ENCODE peak calls at places on chromosomes 11 and 22, in six cellular contexts. One of them, this sample, is unnamed.

GRCh38 chr11:10483174-10483573 is 28.1 kb downstream of the AMPD3 start:
- DNase-seq in body of pancreas: no peak
- DNase-seq in lower lobe of right lung: no peak
- DNase-seq in testis: no peak
- DNase-seq in tibial nerve: no peak
- DNase-seq in A549: no peak
- DNase-seq in this sample: no peak

GRCh38 chr11:2664331-2664730 is 35.5 kb downstream of the KCNQ1OT1 start:
- DNase-seq in body of pancreas: peak; percentile 3
- DNase-seq in lower lobe of right lung: no peak
- DNase-seq in testis: no peak
- DNase-seq in tibial nerve: no peak
- DNase-seq in A549: no peak
- DNase-seq in this sample: no peak

GRCh38 chr11:10580625-10581024 is 12.2 kb upstream of the LYVE1 start:
- DNase-seq in body of pancreas: no peak
- DNase-seq in lower lobe of right lung: no peak
- DNase-seq in testis: no peak
- DNase-seq in tibial nerve: no peak
- DNase-seq in A549: no peak
- DNase-seq in this sample: no peak

GRCh38 chr22:46649176-46650077 is 29.2 kb downstream of the GRAMD4 start:
- DNase-seq in body of pancreas: no peak
- DNase-seq in lower lobe of right lung: no peak
- DNase-seq in testis: no peak
- DNase-seq in tibial nerve: no peak
- DNase-seq in A549: peak; percentile 93
- DNase-seq in this sample: no peak

GRCh38 chr11:10701982-10702381 is 8.4 kb upstream of the IRAG1 start:
- DNase-seq in body of pancreas: no peak
- DNase-seq in lower lobe of right lung: no peak
- DNase-seq in testis: no peak
- DNase-seq in tibial nerve: no peak
- DNase-seq in A549: no peak
- DNase-seq in this sample: no peak

GRCh38 chr11:106998644-106999043 is 19.6 kb downstream of the GUCY1A2 start:
- DNase-seq in body of pancreas: no peak
- DNase-seq in lower lobe of right lung: no peak
- DNase-seq in testis: no peak
- DNase-seq in tibial nerve: no peak
- DNase-seq in A549: no peak
- DNase-seq in this sample: no peak

GRCh38 chr11:68127791-68128681 is 6.8 kb upstream of the CHKA start:
- DNase-seq in body of pancreas: peak; percentile 93
- DNase-seq in lower lobe of right lung: peak; percentile 83
- DNase-seq in testis: peak; percentile 77
- DNase-seq in tibial nerve: no peak
- DNase-seq in A549: no peak
- DNase-seq in this sample: no peak

GRCh38 chr11:72141066-72141465 is 5.5 kb downstream of the FOLR3 start:
- DNase-seq in body of pancreas: no peak
- DNase-seq in lower lobe of right lung: no peak
- DNase-seq in testis: no peak
- DNase-seq in tibial nerve: no peak
- DNase-seq in A549: peak; percentile 31
- DNase-seq in this sample: no peak

GRCh38 chr11:43989162-43989961 is 46.9 kb downstream of the C11orf96 start:
- DNase-seq in body of pancreas: peak; percentile 35
- DNase-seq in lower lobe of right lung: no peak
- DNase-seq in testis: peak; percentile 82
- DNase-seq in tibial nerve: peak; percentile 48
- DNase-seq in A549: no peak
- DNase-seq in this sample: no peak

GRCh38 chr11:126348806-126349582 is 6.5 kb upstream of the ST3GAL4 start:
- DNase-seq in body of pancreas: no peak
- DNase-seq in lower lobe of right lung: no peak
- DNase-seq in testis: no peak
- DNase-seq in tibial nerve: no peak
- DNase-seq in A549: no peak
- DNase-seq in this sample: no peak

GRCh38 chr11:110716361-110716760 is 4.1 kb upstream of the ARHGAP20 start:
- DNase-seq in body of pancreas: no peak
- DNase-seq in lower lobe of right lung: no peak
- DNase-seq in testis: no peak
- DNase-seq in tibial nerve: no peak
- DNase-seq in A549: no peak
- DNase-seq in this sample: no peak

GRCh38 chr11:125514336-125515101 is 18.5 kb upstream of the FEZ1 start:
- DNase-seq in body of pancreas: no peak
- DNase-seq in lower lobe of right lung: no peak
- DNase-seq in testis: no peak
- DNase-seq in tibial nerve: peak; percentile 29
- DNase-seq in A549: no peak
- DNase-seq in this sample: peak; percentile 67

GRCh38 chr22:37563153-37564081 is 3.1 kb downstream of the CDC42EP1 start:
- DNase-seq in body of pancreas: peak; percentile 92
- DNase-seq in lower lobe of right lung: peak; percentile 69
- DNase-seq in testis: peak; percentile 90
- DNase-seq in tibial nerve: peak; percentile 87
- DNase-seq in A549: peak; percentile 83
- DNase-seq in this sample: no peak

GRCh38 chr22:46010177-46010867 is 33.4 kb upstream of the WNT7B start:
- DNase-seq in body of pancreas: peak; percentile 14
- DNase-seq in lower lobe of right lung: peak; percentile 41
- DNase-seq in testis: no peak
- DNase-seq in tibial nerve: no peak
- DNase-seq in A549: no peak
- DNase-seq in this sample: no peak

GRCh38 chr11:131664246-131664645 is 293.8 kb downstream of the NTM start:
- DNase-seq in body of pancreas: no peak
- DNase-seq in lower lobe of right lung: no peak
- DNase-seq in testis: no peak
- DNase-seq in tibial nerve: no peak
- DNase-seq in A549: no peak
- DNase-seq in this sample: no peak

GRCh38 chr11:78078218-78079167 is 1.2 kb downstream of the NDUFC2 start:
- DNase-seq in body of pancreas: no peak
- DNase-seq in lower lobe of right lung: no peak
- DNase-seq in testis: no peak
- DNase-seq in tibial nerve: no peak
- DNase-seq in A549: no peak
- DNase-seq in this sample: no peak

GRCh38 chr11:13959001-13959400 is 3.5 kb upstream of the SPON1 start:
- DNase-seq in body of pancreas: no peak
- DNase-seq in lower lobe of right lung: no peak
- DNase-seq in testis: no peak
- DNase-seq in tibial nerve: no peak
- DNase-seq in A549: no peak
- DNase-seq in this sample: no peak

GRCh38 chr11:12224537-12224893 is 114.1 kb downstream of the MICAL2 start:
- DNase-seq in body of pancreas: peak; percentile 55
- DNase-seq in lower lobe of right lung: peak; percentile 87
- DNase-seq in testis: peak; percentile 78
- DNase-seq in tibial nerve: peak; percentile 63
- DNase-seq in A549: no peak
- DNase-seq in this sample: peak; percentile 86

GRCh38 chr22:26671317-26672059 is 14.1 kb downstream of the MIAT start:
- DNase-seq in body of pancreas: peak; percentile 40
- DNase-seq in lower lobe of right lung: peak; percentile 59
- DNase-seq in testis: no peak
- DNase-seq in tibial nerve: peak; percentile 18
- DNase-seq in A549: no peak
- DNase-seq in this sample: peak; percentile 89

GRCh38 chr11:15625691-15626090 is 511.0 kb downstream of the INSC start:
- DNase-seq in body of pancreas: no peak
- DNase-seq in lower lobe of right lung: no peak
- DNase-seq in testis: no peak
- DNase-seq in tibial nerve: no peak
- DNase-seq in A549: no peak
- DNase-seq in this sample: no peak

GRCh38 chr22:19419464-19420178 is 11.9 kb downstream of the HIRA start:
- DNase-seq in body of pancreas: no peak
- DNase-seq in lower lobe of right lung: no peak
- DNase-seq in testis: no peak
- DNase-seq in tibial nerve: no peak
- DNase-seq in A549: no peak
- DNase-seq in this sample: peak; percentile 48

GRCh38 chr11:70734379-70734778 is 336.1 kb downstream of the CTTN start:
- DNase-seq in body of pancreas: no peak
- DNase-seq in lower lobe of right lung: no peak
- DNase-seq in testis: no peak
- DNase-seq in tibial nerve: no peak
- DNase-seq in A549: no peak
- DNase-seq in this sample: no peak

GRCh38 chr22:19848298-19849224 is 6.1 kb downstream of the GNB1L start:
- DNase-seq in body of pancreas: peak; percentile 92
- DNase-seq in lower lobe of right lung: peak; percentile 65
- DNase-seq in testis: no peak
- DNase-seq in tibial nerve: no peak
- DNase-seq in A549: peak; percentile 20
- DNase-seq in this sample: no peak

GRCh38 chr22:44431256-44431655 is 66.8 kb downstream of the RTL6 start:
- DNase-seq in body of pancreas: no peak
- DNase-seq in lower lobe of right lung: no peak
- DNase-seq in testis: no peak
- DNase-seq in tibial nerve: no peak
- DNase-seq in A549: no peak
- DNase-seq in this sample: no peak

GRCh38 chr22:40392618-40393017 is 22.2 kb downstream of the SGSM3 start:
- DNase-seq in body of pancreas: no peak
- DNase-seq in lower lobe of right lung: no peak
- DNase-seq in testis: no peak
- DNase-seq in tibial nerve: no peak
- DNase-seq in A549: no peak
- DNase-seq in this sample: no peak

GRCh38 chr11:133127746-133128145 is 404.6 kb downstream of the OPCML start:
- DNase-seq in body of pancreas: no peak
- DNase-seq in lower lobe of right lung: no peak
- DNase-seq in testis: no peak
- DNase-seq in tibial nerve: no peak
- DNase-seq in A549: no peak
- DNase-seq in this sample: no peak

GRCh38 chr11:58625086-58625485 is 2.6 kb downstream of the CNTF start:
- DNase-seq in body of pancreas: no peak
- DNase-seq in lower lobe of right lung: no peak
- DNase-seq in testis: no peak
- DNase-seq in tibial nerve: no peak
- DNase-seq in A549: no peak
- DNase-seq in this sample: no peak

GRCh38 chr11:130051077-130051476 is 18.6 kb upstream of the APLP2 start:
- DNase-seq in body of pancreas: no peak
- DNase-seq in lower lobe of right lung: no peak
- DNase-seq in testis: no peak
- DNase-seq in tibial nerve: no peak
- DNase-seq in A549: no peak
- DNase-seq in this sample: no peak
- H3K4me1 ChIP-seq in body of pancreas: no peaks in the 10 kb centered on the region
- H3K4me1 ChIP-seq in lower lobe of right lung: peaks cover 13% of the 10 kb centered on the region
- H3K4me1 ChIP-seq in testis: no peaks in the 10 kb centered on the region
- H3K4me1 ChIP-seq in tibial nerve: peaks cover 9% of the 10 kb centered on the region
- H3K4me1 ChIP-seq in A549: no peaks in the 10 kb centered on the region
- H3K4me1 ChIP-seq in this sample: no peaks in the 10 kb centered on the region

GRCh38 chr11:111913997-111914396 is 1.5 kb downstream of the HSPB2 start:
- DNase-seq in body of pancreas: peak; percentile 58
- DNase-seq in lower lobe of right lung: no peak
- DNase-seq in testis: peak; percentile 61
- DNase-seq in tibial nerve: peak; percentile 81
- DNase-seq in A549: no peak
- DNase-seq in this sample: no peak

GRCh38 chr11:111912535-111912934 is at the start of gene HSPB2:
- DNase-seq in body of pancreas: no peak
- DNase-seq in lower lobe of right lung: no peak
- DNase-seq in testis: no peak
- DNase-seq in tibial nerve: no peak
- DNase-seq in A549: no peak
- DNase-seq in this sample: no peak

GRCh38 chr11:111910637-111911562 is 670 bp downstream of the CRYAB start:
- DNase-seq in body of pancreas: no peak
- DNase-seq in lower lobe of right lung: no peak
- DNase-seq in testis: no peak
- DNase-seq in tibial nerve: no peak
- DNase-seq in A549: no peak
- DNase-seq in this sample: no peak

GRCh38 chr11:111911563-111912401 is at the start of gene CRYAB:
- DNase-seq in body of pancreas: peak; percentile 76
- DNase-seq in lower lobe of right lung: peak; percentile 78
- DNase-seq in testis: peak; percentile 84
- DNase-seq in tibial nerve: peak; percentile 86
- DNase-seq in A549: peak; percentile 49
- DNase-seq in this sample: no peak

GRCh38 chr11:111913031-111913861 is 712 bp downstream of the HSPB2 start:
- DNase-seq in body of pancreas: no peak
- DNase-seq in lower lobe of right lung: no peak
- DNase-seq in testis: no peak
- DNase-seq in tibial nerve: peak; percentile 41
- DNase-seq in A549: no peak
- DNase-seq in this sample: no peak
- H3K4me3 ChIP-seq in body of pancreas: no peak overlapping the region
- H3K4me3 ChIP-seq in lower lobe of right lung: peak overlapping the region; percentile 59
- H3K4me3 ChIP-seq in testis: peak overlapping the region; percentile 58
- H3K4me3 ChIP-seq in tibial nerve: peak overlapping the region; percentile 44
- H3K4me3 ChIP-seq in A549: no peak overlapping the region
- H3K4me3 ChIP-seq in this sample: no peak overlapping the region

DNA sequence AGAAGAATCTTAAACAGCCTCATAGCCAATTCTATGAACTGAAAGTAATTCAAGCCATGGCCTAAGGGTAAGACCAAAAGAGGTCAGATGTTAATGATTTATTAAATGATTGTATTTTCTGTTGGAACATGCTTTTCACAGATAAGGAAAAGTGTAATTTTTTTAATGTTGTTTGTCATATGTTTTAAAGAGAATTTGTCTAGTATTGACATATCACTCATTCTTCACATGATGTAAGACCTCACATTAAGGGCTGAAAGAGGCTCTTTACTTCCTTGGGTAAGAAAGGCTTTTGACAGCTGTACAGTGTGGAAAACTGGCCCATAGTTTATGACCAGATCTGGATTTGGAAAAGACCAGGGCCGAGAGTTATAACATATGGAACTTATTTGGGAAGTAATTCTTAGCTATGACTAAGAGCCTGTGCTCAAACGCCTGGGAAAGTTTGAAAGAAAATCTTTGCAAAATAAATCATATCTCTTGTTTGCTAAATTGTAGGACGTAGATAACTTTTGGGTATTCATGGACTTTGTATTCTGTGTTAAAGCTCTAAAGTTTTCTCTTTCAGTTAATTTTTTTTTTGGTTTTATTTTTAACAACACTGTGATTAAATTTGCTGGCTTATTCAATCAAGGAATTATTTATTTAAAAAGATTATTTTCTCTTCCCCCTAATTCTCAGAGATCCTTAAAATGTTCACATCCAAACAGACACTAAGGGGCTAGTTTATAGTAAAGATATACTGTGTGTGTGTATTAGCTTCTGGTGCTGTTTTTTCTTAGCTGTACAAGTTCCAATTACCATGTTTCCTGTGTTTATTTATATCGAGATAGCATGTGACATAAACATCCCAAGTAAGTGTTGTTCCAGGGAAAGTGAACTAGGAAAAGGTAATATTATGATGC is 162.2 kb downstream of the ARHGAP42 start:
- DNase-seq in body of pancreas: no peak
- DNase-seq in lower lobe of right lung: no peak
- DNase-seq in testis: no peak
- DNase-seq in tibial nerve: no peak
- DNase-seq in A549: peak; percentile 37
- DNase-seq in this sample: no peak
- H3K27ac ChIP-seq in body of pancreas: peak overlapping the region; percentile 4
- H3K27ac ChIP-seq in lower lobe of right lung: no peak overlapping the region
- H3K27ac ChIP-seq in testis: no peak overlapping the region
- H3K27ac ChIP-seq in tibial nerve: peak overlapping the region; percentile 28
- H3K27ac ChIP-seq in A549: peak overlapping the region; percentile 56
- H3K27ac ChIP-seq in this sample: no peak overlapping the region

GRCh38 chr22:31342389-31343125 is 3.6 kb downstream of the PATZ1 start:
- DNase-seq in body of pancreas: peak; percentile 33
- DNase-seq in lower lobe of right lung: no peak
- DNase-seq in testis: no peak
- DNase-seq in tibial nerve: no peak
- DNase-seq in A549: no peak
- DNase-seq in this sample: no peak
- H3K4me1 ChIP-seq in body of pancreas: peaks cover 84% of the 10 kb centered on the region
- H3K4me1 ChIP-seq in lower lobe of right lung: peaks cover 55% of the 10 kb centered on the region
- H3K4me1 ChIP-seq in testis: peaks cover 34% of the 10 kb centered on the region
- H3K4me1 ChIP-seq in tibial nerve: peaks cover 72% of the 10 kb centered on the region
- H3K4me1 ChIP-seq in A549: peaks cover 24% of the 10 kb centered on the region
- H3K4me1 ChIP-seq in this sample: peaks cover 57% of the 10 kb centered on the region